ENCODE peak calls at places on chromosomes 2 and 18, in eight cellular contexts. K is adrenal gland, U is neural progenitor cell, W is uterus, E is adipocyte, X is tibial nerve, J is endodermal cell, D is BE2C. G is an unnamed sample. For H3K27me3, the result is how much of the 10 kb centered on the place peaks cover.

GRCh38 chr2:37809931-37810570 is 115.0 kb upstream of the RMDN2 start:
- DNase-seq in K (no peak), J (no peak), X (no peak), U (no peak), W (no peak), D (no peak), E (peak), G (no peak)

GRCh38 chr2:123935405-123935804 is 89.7 kb upstream of the CNTNAP5 start:
- DNase-seq in E (no peak), W (no peak), K (no peak), X (no peak), U (no peak), D (peak), J (no peak), G (no peak)

GRCh38 chr18:49563130-49563540 is 1.3 kb downstream of the LIPG start:
- DNase-seq in J (no peak), X (no peak), E (no peak), W (no peak), D (no peak), K (no peak), U (no peak), G (no peak)

GRCh38 chr2:70994445-70995226 is at the start of gene TEX261:
- DNase-seq in E (peak), D (peak), U (peak), W (peak), J (peak), X (peak), K (peak), G (peak)

GRCh38 chr2:27123302-27124150 is at the start of gene ABHD1:
- DNase-seq in U (peak), E (peak), X (peak), J (peak), W (peak), D (peak), K (peak), G (peak)

GRCh38 chr2:148876589-148877402 is 1.8 kb downstream of the KIF5C start:
- DNase-seq in E (no peak), K (peak), J (peak), U (peak), W (no peak), D (peak), X (no peak), G (peak)

GRCh38 chr2:70897977-70898226 is 37.8 kb upstream of the ATP6V1B1 start:
- DNase-seq in D (no peak), W (no peak), X (no peak), K (no peak), E (no peak), J (no peak), U (no peak), G (no peak)

GRCh38 chr2:179440642-179441251 is 176.1 kb upstream of the SESTD1 start:
- DNase-seq in D (no peak), W (no peak), K (no peak), J (no peak), E (peak), U (peak), X (no peak), G (peak)

GRCh38 chr2:192124576-192124975 is 70.2 kb downstream of the TMEFF2 start:
- DNase-seq in U (no peak), E (peak), D (no peak), X (no peak), K (no peak), W (no peak), J (no peak), G (no peak)

GRCh38 chr2:65204461-65205230 is 23.0 kb upstream of the ACTR2 start:
- DNase-seq in X (no peak), K (no peak), E (peak), U (no peak), W (no peak), D (peak), J (no peak), G (no peak)

GRCh38 chr18:14914126-14914525 is 166.2 kb downstream of the ANKRD30B start:
- DNase-seq in E (no peak), D (no peak), X (no peak), J (no peak), W (no peak), K (no peak), U (no peak), G (no peak)

GRCh38 chr18:61658431-61658830 is 234.4 kb downstream of the RNF152 start:
- DNase-seq in E (no peak), K (no peak), J (no peak), W (no peak), D (no peak), U (no peak), X (no peak), G (no peak)

GRCh38 chr18:25658476-25658875 is 306.5 kb upstream of the ZNF521 start:
- DNase-seq in X (no peak), J (no peak), K (no peak), W (no peak), U (no peak), D (no peak), E (no peak), G (no peak)

GRCh38 chr2:45432406-45432805 is 178.7 kb downstream of the SRBD1 start:
- DNase-seq in J (no peak), K (no peak), X (no peak), E (peak), W (no peak), U (no peak), D (no peak), G (no peak)

GRCh38 chr18:79608535-79608934 is 71.1 kb upstream of the CTDP1 start:
- DNase-seq in U (no peak), J (no peak), E (no peak), K (peak), D (no peak), W (peak), X (no peak), G (no peak)

GRCh38 chr2:233643128-233643527 is 6.9 kb downstream of the UGT1A10 start:
- DNase-seq in U (peak), E (no peak), W (no peak), K (no peak), X (no peak), J (peak), D (peak), G (no peak)

GRCh38 chr2:182426915-182427233 is at the start of gene PDE1A:
- DNase-seq in X (no peak), W (peak), U (no peak), K (no peak), J (no peak), E (peak), D (no peak), G (no peak)

GRCh38 chr18:13301691-13302469 is 83.3 kb downstream of the LDLRAD4 start:
- DNase-seq in W (no peak), K (no peak), X (no peak), U (no peak), D (no peak), E (no peak), J (no peak), G (no peak)

GRCh38 chr2:64695656-64696310 is 42.1 kb upstream of the SERTAD2 start:
- DNase-seq in W (no peak), D (no peak), E (peak), X (no peak), U (no peak), J (peak), K (no peak), G (no peak)

GRCh38 chr2:109663721-109664120 is 49.6 kb downstream of the SOWAHC start:
- DNase-seq in E (peak), K (peak), X (peak), D (no peak), J (no peak), U (no peak), W (peak), G (no peak)

GRCh38 chr2:113281920-113282746 is 3.4 kb upstream of the PAX8 start:
- DNase-seq in K (no peak), D (no peak), X (no peak), J (no peak), W (no peak), E (no peak), U (no peak), G (no peak)

GRCh38 chr2:206974556-206974955 is 35.2 kb downstream of the CPO start:
- DNase-seq in E (no peak), J (no peak), K (no peak), X (no peak), D (no peak), U (no peak), W (no peak), G (no peak)

GRCh38 chr2:199883474-199884212 is 27.4 kb upstream of the C2orf69 start:
- DNase-seq in W (no peak), X (no peak), J (no peak), U (no peak), D (no peak), E (no peak), K (no peak), G (no peak)

DNA sequence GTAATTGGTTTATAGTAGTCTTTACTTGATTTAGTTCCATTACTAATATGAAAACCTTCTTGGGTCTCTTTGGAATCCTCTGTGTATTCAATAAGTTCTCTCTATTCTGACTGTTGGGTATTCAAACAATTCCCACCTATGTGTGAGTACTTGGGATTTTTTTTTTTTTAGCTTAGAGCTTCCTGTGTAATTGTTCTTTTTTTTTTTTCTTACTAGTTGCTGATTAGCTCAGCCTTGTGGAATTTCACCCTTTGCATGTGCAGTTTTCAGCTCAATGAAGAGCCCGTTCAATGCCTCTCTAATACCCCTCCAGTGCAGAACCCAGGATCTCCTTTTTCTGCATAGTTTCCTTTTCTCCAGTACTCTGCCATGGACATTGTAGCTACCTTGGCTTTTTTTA is 339.1 kb upstream of the GALNT5 start:
- DNase-seq in W (no peak), X (no peak), D (no peak), U (peak), K (no peak), J (no peak), E (no peak), G (no peak)
- H3K4me3 ChIP-seq in W (no peak), X (no peak), D (no peak), U (no peak), K (no peak), J (no peak), E (no peak), G (no peak)

GRCh38 chr2:11873766-11874165 is 127.3 kb downstream of the LPIN1 start:
- DNase-seq in J (no peak), X (no peak), D (no peak), E (peak), W (no peak), U (no peak), K (no peak), G (no peak)
- H3K27me3 ChIP-seq in J (under half), X (under half), D (under half), E (under half), W (under half), U (under half), K (under half), G (under half)

GRCh38 chr18:55338955-55339662 is 248.9 kb downstream of the TCF4 start:
- DNase-seq in U (no peak), J (no peak), X (no peak), W (no peak), K (no peak), E (peak), D (no peak), G (no peak)
- H3K4me3 ChIP-seq in U (no peak), J (no peak), X (no peak), W (no peak), K (no peak), E (peak), D (peak), G (no peak)

GRCh38 chr2:79040967-79041582 is 15.6 kb downstream of the REG3G start:
- DNase-seq in K (no peak), U (peak), E (peak), W (no peak), D (peak), X (no peak), J (no peak), G (no peak)
- H3K27me3 ChIP-seq in K (under half), U (under half), E (under half), W (under half), D (under half), X (under half), J (under half), G (under half)

GRCh38 chr2:127659408-127660290 is 13.7 kb downstream of the GPR17 start:
- DNase-seq in D (peak), W (peak), J (no peak), E (no peak), K (peak), U (no peak), X (no peak), G (no peak)
- H3K4me3 ChIP-seq in D (no peak), W (no peak), J (no peak), E (no peak), K (no peak), U (no peak), X (no peak), G (no peak)

DNA sequence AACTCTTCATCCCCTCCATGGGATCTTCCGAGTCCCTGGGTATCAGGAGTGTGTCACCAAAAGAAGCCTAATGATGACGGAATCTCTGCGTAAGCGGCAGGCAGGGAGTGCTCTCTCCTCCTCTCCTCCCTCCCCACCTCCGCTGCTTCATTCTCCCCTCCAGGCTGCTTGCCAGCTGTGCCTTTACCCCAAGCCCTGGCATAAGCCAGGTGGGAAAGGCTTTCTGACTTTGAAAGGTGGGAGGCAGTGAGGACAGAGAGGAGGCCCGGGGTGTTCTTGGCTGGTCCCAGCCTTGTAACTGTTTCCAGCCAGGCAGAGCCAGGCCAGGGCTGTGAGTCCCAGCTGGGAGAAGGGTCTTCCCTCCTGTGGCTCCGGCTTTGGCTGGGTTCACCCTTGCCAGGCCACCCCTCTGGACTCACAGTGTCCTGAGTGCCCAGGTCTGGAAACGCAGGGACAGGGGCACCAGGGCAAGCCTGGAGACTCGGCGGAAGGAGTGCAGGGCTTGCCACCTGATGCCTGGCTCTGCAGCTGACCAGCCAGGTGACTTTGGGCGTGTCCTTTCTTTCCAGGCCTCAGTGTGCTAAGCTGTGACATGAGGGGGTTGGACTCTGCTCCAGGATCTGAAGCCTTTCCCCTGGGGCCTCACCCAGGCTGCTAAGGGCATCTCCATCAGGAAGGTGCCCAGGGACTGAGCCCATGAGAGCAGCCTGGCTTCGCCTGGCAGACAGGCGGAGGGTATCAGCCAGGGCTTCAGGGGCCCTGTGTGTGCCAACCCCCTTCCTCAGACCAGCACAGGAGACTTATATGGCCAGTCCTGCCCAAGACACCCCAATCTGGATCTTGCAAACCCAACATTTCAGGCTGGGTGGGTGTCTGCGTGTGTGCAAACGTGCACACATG is 32.7 kb upstream of the HPCAL1 start:
- DNase-seq in J (peak), E (no peak), K (no peak), X (no peak), D (no peak), W (no peak), U (no peak), G (no peak)
- H3K27me3 ChIP-seq in J (under half), E (under half), K (under half), X (under half), D (under half), W (under half), U (under half), G (under half)